ENCODE peak calls at places on chromosomes 16 and 17, in four cellular contexts. F is neuronal stem cell, V is H9, O is IMR-90. Q is an unnamed sample.

GRCh38 chr17:9306086-9306485 is 269.5 kb downstream of the STX8 start:
- DNase-seq in F (no peak), V (no peak), O (peak; percentile 24), Q (peak; percentile 30)

GRCh38 chr16:28538733-28539596 is at the start of gene NUPR1:
- DNase-seq in O (peak; percentile 97), V (no peak), F (no peak), Q (peak; percentile 73)

GRCh38 chr17:48247038-48247437 is 139.5 kb downstream of the SNX11 start:
- DNase-seq in V (no peak), F (no peak), O (no peak), Q (no peak)

GRCh38 chr17:66301864-66302741 is at the start of gene PRKCA:
- DNase-seq in O (peak; percentile 69), V (peak; percentile 79), F (peak; percentile 76), Q (peak; percentile 71)

GRCh38 chr17:1695365-1695764 is 10.7 kb upstream of the PRPF8 start:
- DNase-seq in V (no peak), F (no peak), O (no peak), Q (no peak)

GRCh38 chr17:56172517-56172982 is 19.3 kb downstream of the ANKFN1 start:
- DNase-seq in F (no peak), V (peak; percentile 52), O (no peak), Q (no peak)

GRCh38 chr17:74737299-74738050 is 419 bp downstream of the RAB37 start:
- DNase-seq in F (no peak), V (peak; percentile 93), O (no peak), Q (peak; percentile 57)

GRCh38 chr16:55242667-55243066 is 81.3 kb upstream of the IRX6 start:
- DNase-seq in V (peak; percentile 63), F (no peak), O (no peak), Q (no peak)

GRCh38 chr16:28549301-28549899 is 4.3 kb upstream of the SGF29 start:
- DNase-seq in O (peak; percentile 53), F (no peak), V (no peak), Q (peak; percentile 38)

GRCh38 chr17:82267575-82268379 is 5.7 kb downstream of the CSNK1D start:
- DNase-seq in V (no peak), F (no peak), O (peak; percentile 96), Q (peak; percentile 98)

GRCh38 chr16:87363771-87364476 is 19.7 kb downstream of the FBXO31 start:
- DNase-seq in F (no peak), V (no peak), O (peak; percentile 55), Q (peak; percentile 65)

GRCh38 chr17:72555052-72555451 is 434.2 kb downstream of the SOX9 start:
- DNase-seq in O (no peak), V (no peak), F (no peak), Q (no peak)

DNA sequence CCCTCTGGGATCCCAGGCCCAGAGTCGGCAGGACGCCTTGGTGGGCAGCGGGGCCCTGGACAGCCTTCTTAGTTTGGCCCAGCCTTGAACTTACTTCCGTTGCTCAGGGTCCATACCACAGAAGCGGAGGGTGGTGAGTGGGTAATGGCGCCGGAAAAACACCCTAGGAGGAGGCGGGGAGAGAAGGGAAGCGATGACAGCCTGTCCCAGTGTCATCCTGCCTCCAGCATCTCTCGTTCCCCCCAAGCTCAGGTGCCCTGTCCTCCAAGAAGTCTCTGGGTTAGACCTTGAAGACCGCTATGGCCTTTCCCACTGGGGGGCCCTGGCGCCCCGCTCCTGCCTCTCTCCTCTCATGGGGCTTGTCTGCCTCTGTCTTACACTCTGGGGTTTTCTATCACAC is 22.9 kb downstream of the TNS4 start:
- DNase-seq in O (no peak), V (no peak), F (no peak), Q (no peak)
- H3K4ac ChIP-seq in O (no peak overlapping the region), V (no peak overlapping the region), F (no peak overlapping the region), Q (no peak overlapping the region)

DNA sequence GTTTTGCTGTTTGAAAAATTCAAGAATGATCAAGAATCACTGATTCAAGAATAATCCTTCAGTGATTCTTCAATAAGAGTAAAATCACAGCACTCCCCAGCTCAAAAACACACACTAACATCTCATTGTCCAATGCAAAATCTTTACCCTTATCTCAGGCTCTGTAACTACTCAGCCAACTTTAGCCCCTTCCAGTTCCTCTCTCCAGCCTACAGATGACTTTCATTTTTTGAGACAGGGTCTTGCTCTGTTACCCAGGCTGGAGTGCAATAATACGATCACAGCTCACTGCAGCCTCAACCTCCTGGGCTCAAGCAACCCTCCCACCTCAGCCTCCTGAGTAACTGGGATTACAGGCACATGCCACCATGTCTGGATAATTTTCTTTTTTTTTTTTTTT is 25.0 kb downstream of the STAT3 start:
- DNase-seq in V (no peak), F (no peak), O (no peak), Q (no peak)
- H2BK15ac ChIP-seq in V (no peak overlapping the region), F (no peak overlapping the region), O (no peak overlapping the region), Q (no peak overlapping the region)

DNA sequence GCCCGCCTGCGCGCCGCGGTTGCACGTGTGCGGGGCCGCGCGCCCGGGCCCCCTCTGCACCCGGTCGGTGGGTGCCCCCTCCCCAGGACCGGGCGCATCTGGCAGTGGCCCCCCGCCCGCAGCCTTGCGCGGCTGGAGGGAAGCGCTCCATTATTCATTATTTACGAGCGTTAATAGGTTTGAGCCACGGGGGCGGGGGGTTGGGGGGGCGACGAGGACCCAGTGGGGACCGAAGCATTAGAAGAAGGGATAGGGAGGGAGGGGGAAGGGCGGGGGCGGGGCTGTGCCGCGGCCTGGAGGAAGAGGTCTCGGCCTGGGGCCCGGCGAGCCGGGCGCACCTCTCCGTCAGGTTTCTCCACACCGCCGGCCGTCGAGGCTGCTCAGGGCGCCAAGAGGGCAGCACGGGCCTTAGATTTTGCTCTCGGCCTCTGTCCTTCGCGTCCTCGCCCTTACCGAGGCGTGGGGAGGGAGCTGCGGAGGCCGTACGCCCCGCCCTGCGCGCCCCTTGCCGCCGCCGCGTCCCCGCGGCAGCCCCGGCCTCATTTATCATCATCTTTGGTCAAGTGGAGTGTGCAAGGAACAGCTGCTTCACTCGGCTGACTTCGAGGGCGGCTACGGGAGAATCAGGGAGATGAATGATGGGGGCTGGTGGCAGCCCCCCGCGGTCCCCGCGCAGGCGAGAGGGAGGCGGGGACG is 54.2 kb downstream of the SREBF1 start:
- DNase-seq in O (no peak), F (peak; percentile 57), V (peak; percentile 73), Q (peak; percentile 29)
- H2BK5ac ChIP-seq in O (no peak overlapping the region), F (peak overlapping the region; percentile 77), V (no peak overlapping the region), Q (no peak overlapping the region)

GRCh38 chr16:49439676-49440075 is 66.1 kb downstream of the C16orf78 start:
- DNase-seq in F (no peak), V (no peak), O (no peak), Q (no peak)

GRCh38 chr16:49441366-49441780 is 67.8 kb downstream of the C16orf78 start:
- DNase-seq in F (no peak), O (no peak), V (peak; percentile 87), Q (no peak)

GRCh38 chr16:49439050-49439449 is 65.4 kb downstream of the C16orf78 start:
- DNase-seq in O (no peak), V (no peak), F (peak; percentile 39), Q (no peak)

GRCh38 chr16:49442805-49443204 is 69.2 kb downstream of the C16orf78 start:
- DNase-seq in V (no peak), F (no peak), O (no peak), Q (no peak)

GRCh38 chr16:49440156-49441065 is 66.8 kb downstream of the C16orf78 start:
- DNase-seq in F (no peak), V (no peak), O (no peak), Q (no peak)
- H3K4ac ChIP-seq in F (no peak overlapping the region), V (no peak overlapping the region), O (no peak overlapping the region), Q (no peak overlapping the region)

GRCh38 chr16:25771812-25772568 is 80.2 kb downstream of the HS3ST4 start:
- DNase-seq in V (no peak), O (no peak), F (no peak), Q (no peak)
- H2BK15ac ChIP-seq in V (no peak overlapping the region), O (no peak overlapping the region), F (no peak overlapping the region), Q (no peak overlapping the region)

GRCh38 chr17:50549969-50550368 is 3.0 kb downstream of the SPATA20 start:
- DNase-seq in V (no peak), O (no peak), F (no peak), Q (no peak)
- H2BK5ac ChIP-seq in V (no peak overlapping the region), O (no peak overlapping the region), F (no peak overlapping the region), Q (no peak overlapping the region)

DNA sequence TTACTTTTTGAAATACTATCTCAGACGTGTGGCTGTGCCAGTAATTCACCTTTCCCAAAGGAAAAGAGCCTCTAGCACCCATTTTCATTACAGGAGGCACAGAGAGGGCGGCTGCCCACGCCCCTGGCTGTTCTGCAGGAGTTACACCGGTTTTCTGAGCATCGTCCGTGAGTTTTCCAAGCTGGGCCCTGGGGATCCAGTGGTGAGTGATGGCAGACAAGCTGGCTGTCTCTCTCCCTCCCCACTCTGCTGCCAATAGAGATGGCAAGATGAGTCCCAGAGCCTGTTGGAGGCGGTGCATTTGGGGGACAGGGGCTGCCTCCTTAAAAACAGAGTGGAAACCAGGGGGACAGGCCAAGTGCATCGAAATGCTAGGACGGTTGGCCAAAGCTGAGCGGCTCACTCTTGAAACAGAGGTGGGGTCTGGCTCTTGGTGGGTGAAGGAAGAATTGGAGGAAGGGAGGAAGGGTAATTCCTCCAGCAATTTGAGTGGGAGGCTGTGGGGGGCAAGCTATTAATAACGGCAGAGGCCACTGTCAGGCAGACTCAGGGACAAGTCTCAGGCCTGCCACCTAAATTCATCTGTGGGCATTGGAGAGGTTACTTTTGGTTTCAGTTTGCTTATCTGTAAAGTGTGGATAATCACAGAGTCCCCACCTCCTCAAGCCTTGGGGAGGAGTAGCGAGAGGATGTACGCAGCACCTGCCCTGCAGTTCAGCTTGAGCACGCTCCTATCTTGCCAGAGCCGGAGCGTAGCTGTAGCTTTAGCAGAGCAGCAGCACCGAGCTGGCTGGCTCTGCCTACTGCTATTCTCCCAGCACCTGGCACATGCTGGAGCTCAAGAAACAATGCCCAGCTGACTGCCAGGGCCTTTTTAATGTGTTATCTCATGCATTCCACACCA is 7.5 kb upstream of the NOS2 start:
- DNase-seq in V (no peak), F (no peak), O (no peak), Q (no peak)
- H3K4ac ChIP-seq in V (no peak overlapping the region), F (no peak overlapping the region), O (no peak overlapping the region), Q (no peak overlapping the region)

GRCh38 chr17:78131172-78132085 is 858 bp downstream of the TMC8 start:
- DNase-seq in O (no peak), V (no peak), F (no peak), Q (no peak)
- H2BK15ac ChIP-seq in O (no peak overlapping the region), V (no peak overlapping the region), F (peak overlapping the region; percentile 75), Q (peak overlapping the region; percentile 88)

DNA sequence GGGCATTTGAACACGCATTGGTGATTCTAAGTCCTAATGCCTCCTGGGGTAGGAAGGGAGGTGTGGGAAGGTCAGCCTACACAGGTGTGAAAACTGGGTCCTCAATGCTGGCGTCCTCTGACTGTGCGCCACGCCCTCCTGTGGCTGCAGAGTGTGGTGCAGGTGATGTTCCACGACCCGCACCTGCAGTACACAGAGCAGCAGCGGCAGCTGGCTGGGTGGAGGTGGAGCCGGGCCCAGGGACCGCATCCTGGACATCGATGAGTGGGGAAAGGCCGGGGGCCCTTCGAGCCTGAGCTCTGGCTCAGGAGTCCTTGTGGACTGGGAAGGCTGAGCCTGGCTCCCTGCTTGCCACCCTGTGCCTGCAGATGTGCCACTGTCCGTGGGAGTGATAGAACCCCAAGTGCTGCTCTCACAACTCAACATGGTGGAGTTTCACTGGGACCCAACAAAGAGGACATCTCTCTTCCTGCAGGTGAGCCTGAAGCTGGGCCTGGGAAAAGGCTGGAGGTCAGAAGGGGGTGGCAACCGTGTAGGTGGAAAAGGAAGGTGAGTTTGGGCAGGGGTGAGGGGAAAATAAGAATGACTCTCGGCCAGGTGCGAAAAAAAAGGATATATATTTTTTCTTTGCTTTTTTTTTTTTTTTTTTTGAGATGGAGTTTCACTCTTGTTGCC is 14.0 kb upstream of the STAC2 start:
- DNase-seq in F (no peak), V (peak; percentile 95), O (no peak), Q (no peak)
- H2BK5ac ChIP-seq in F (no peak overlapping the region), V (no peak overlapping the region), O (no peak overlapping the region), Q (no peak overlapping the region)